ENCODE peak calls at places on chromosomes 13 and 19, in seven cellular contexts. F is fibroblast of mammary gland; G is stimulated activated naive CD8-positive, alpha-beta T cell treated with anti-CD3 and anti-CD28 coated beads, Interleukin-15, Interleukin-2, amounts not matched to agents 100 U/mL and 50 U/mL, for 24 hours; K is fibroblast of lung; Y is posterior cingulate gyrus; U is Peyer's patch; X is GM04504. S is an unnamed sample.

GRCh38 chr19:1266818-1267440 is 2.2 kb upstream of the CIRBP start:
- DNase-seq in F (no peak), G (peak; percentile 84), K (no peak), Y (no peak), U (peak; percentile 89), X (no peak), S (peak; percentile 73)

GRCh38 chr13:104450006-104450405 is 1383.8 kb upstream of the SLC10A2 start:
- DNase-seq in F (no peak), G (no peak), K (no peak), Y (no peak), U (no peak), X (no peak), S (no peak)

GRCh38 chr13:39970177-39970846 is 314.9 kb downstream of the COG6 start:
- DNase-seq in F (no peak), G (no peak), K (no peak), Y (no peak), U (no peak), X (no peak), S (no peak)

GRCh38 chr13:113582841-113583631 is 1.5 kb upstream of the TFDP1 start:
- DNase-seq in F (peak; percentile 50), G (no peak), K (no peak), Y (peak; percentile 51), U (peak; percentile 59), X (no peak), S (no peak)

GRCh38 chr19:49019242-49019932 is 2.5 kb upstream of the LHB start:
- DNase-seq in F (peak; percentile 31), G (peak; percentile 74), K (no peak), Y (peak; percentile 76), U (peak; percentile 89), X (no peak), S (no peak)

GRCh38 chr19:7831452-7831851 is 1.4 kb downstream of the EVI5L start:
- DNase-seq in F (peak; percentile 54), G (no peak), K (peak; percentile 46), Y (peak; percentile 83), U (no peak), X (no peak), S (peak; percentile 11)

GRCh38 chr19:44582581-44583265 is 30.6 kb upstream of the IGSF23 start:
- DNase-seq in F (peak; percentile 31), G (peak; percentile 54), K (no peak), Y (no peak), U (peak; percentile 63), X (no peak), S (no peak)

GRCh38 chr19:7292950-7293794 is 1.0 kb downstream of the INSR start:
- DNase-seq in F (no peak), G (peak; percentile 26), K (no peak), Y (peak; percentile 89), U (peak; percentile 76), X (no peak), S (peak; percentile 3)

GRCh38 chr13:41974262-41974900 is 13.5 kb upstream of the VWA8 start:
- DNase-seq in F (no peak), G (no peak), K (no peak), Y (no peak), U (peak; percentile 61), X (no peak), S (no peak)

GRCh38 chr19:37997911-37998344 is 90.9 kb downstream of the SIPA1L3 start:
- DNase-seq in F (peak; percentile 97), G (no peak), K (peak; percentile 98), Y (peak; percentile 59), U (no peak), X (peak; percentile 88), S (no peak)

GRCh38 chr13:101726681-101727080 is 274.2 kb downstream of the ITGBL1 start:
- DNase-seq in F (no peak), G (no peak), K (no peak), Y (no peak), U (no peak), X (no peak), S (no peak)

GRCh38 chr19:6677924-6678689 is 8.1 kb upstream of the TNFSF14 start:
- DNase-seq in F (no peak), G (peak; percentile 77), K (no peak), Y (peak; percentile 74), U (no peak), X (no peak), S (no peak)

GRCh38 chr19:30371157-30371845 is 883 bp upstream of the ZNF536 start:
- DNase-seq in F (no peak), G (no peak), K (no peak), Y (peak; percentile 9), U (no peak), X (no peak), S (no peak)

GRCh38 chr19:10270180-10270615 is 722 bp upstream of the ICAM1 start:
- DNase-seq in F (no peak), G (peak; percentile 88), K (no peak), Y (no peak), U (peak; percentile 94), X (no peak), S (no peak)

GRCh38 chr19:10557603-10558197 is 8.1 kb downstream of the KRI1 start:
- DNase-seq in F (no peak), G (no peak), K (no peak), Y (no peak), U (no peak), X (no peak), S (no peak)

GRCh38 chr19:49677901-49678674 is 1.0 kb downstream of the PRMT1 start:
- DNase-seq in F (peak; percentile 70), G (peak; percentile 83), K (peak; percentile 40), Y (no peak), U (peak; percentile 93), X (no peak), S (peak; percentile 12)

GRCh38 chr19:9070066-9070465 is 16.8 kb upstream of the OR1M1 start:
- DNase-seq in F (no peak), G (no peak), K (peak; percentile 19), Y (peak; percentile 32), U (no peak), X (no peak), S (no peak)

GRCh38 chr19:6674868-6675305 is 4.9 kb upstream of the TNFSF14 start:
- DNase-seq in F (peak; percentile 57), G (peak; percentile 90), K (peak; percentile 76), Y (peak; percentile 76), U (peak; percentile 91), X (peak; percentile 22), S (no peak)

GRCh38 chr19:12838182-12838890 is at the start of gene MAST1:
- DNase-seq in F (no peak), G (peak; percentile 73), K (no peak), Y (peak; percentile 90), U (peak; percentile 56), X (no peak), S (peak; percentile 30)

GRCh38 chr19:18309525-18310064 is 13.3 kb downstream of the LSM4 start:
- DNase-seq in F (no peak), G (no peak), K (no peak), Y (no peak), U (no peak), X (no peak), S (no peak)

GRCh38 chr19:33691736-33692135 is 70.0 kb downstream of the CHST8 start:
- DNase-seq in F (no peak), G (no peak), K (no peak), Y (peak; percentile 29), U (no peak), X (no peak), S (no peak)

GRCh38 chr13:42594577-42595571 is 20.9 kb downstream of the TNFSF11 start:
- DNase-seq in F (peak; percentile 96), G (peak; percentile 50), K (peak; percentile 27), Y (no peak), U (peak; percentile 77), X (peak; percentile 40), S (peak; percentile 0)

GRCh38 chr13:44347905-44348304 is 25.7 kb upstream of the SERP2 start:
- DNase-seq in F (peak; percentile 55), G (no peak), K (no peak), Y (no peak), U (no peak), X (no peak), S (no peak)

GRCh38 chr19:29630661-29631060 is 24.6 kb downstream of the POP4 start:
- DNase-seq in F (no peak), G (no peak), K (no peak), Y (no peak), U (peak; percentile 5), X (no peak), S (no peak)

GRCh38 chr19:18465214-18465963 is 27.5 kb upstream of the ISYNA1 start:
- DNase-seq in F (no peak), G (no peak), K (no peak), Y (no peak), U (no peak), X (no peak), S (no peak)

GRCh38 chr19:50639121-50640112 is at the start of gene SYT3:
- DNase-seq in F (peak; percentile 16), G (peak; percentile 50), K (peak; percentile 11), Y (peak; percentile 98), U (peak; percentile 53), X (no peak), S (peak; percentile 39)

GRCh38 chr13:26219726-26220125 is 2.4 kb downstream of the RNF6 start:
- DNase-seq in F (peak; percentile 32), G (no peak), K (peak; percentile 65), Y (no peak), U (no peak), X (no peak), S (no peak)

GRCh38 chr19:48569814-48570213 is 17.8 kb downstream of the SULT2B1 start:
- DNase-seq in F (peak; percentile 65), G (no peak), K (peak; percentile 65), Y (no peak), U (no peak), X (no peak), S (no peak)

GRCh38 chr13:49336655-49337054 is 88.9 kb downstream of the CDADC1 start:
- DNase-seq in F (no peak), G (no peak), K (no peak), Y (no peak), U (no peak), X (no peak), S (no peak)

GRCh38 chr19:3359850-3360493 is 6.4 kb upstream of the NFIC start:
- DNase-seq in F (no peak), G (peak; percentile 52), K (peak; percentile 46), Y (no peak), U (no peak), X (no peak), S (no peak)

GRCh38 chr19:10510301-10510802 is 6.9 kb downstream of the S1PR5 start:
- DNase-seq in F (no peak), G (peak; percentile 74), K (no peak), Y (no peak), U (peak; percentile 68), X (no peak), S (no peak)

GRCh38 chr13:44311011-44311481 is 62.6 kb upstream of the SERP2 start:
- DNase-seq in F (peak; percentile 84), G (no peak), K (peak; percentile 68), Y (no peak), U (no peak), X (no peak), S (no peak)